ENCODE peak calls at places on chromosomes 6 and 20, in six cellular contexts. One of them, this sample, is unnamed.

GRCh38 chr20:10761232-10761631 is 87.4 kb upstream of the JAG1 start:
- DNase-seq in K562: no peak
- DNase-seq in GM12878: no peak
- DNase-seq in SK-N-SH: no peak
- DNase-seq in H1: no peak
- DNase-seq in HepG2: peak; percentile 41
- DNase-seq in this sample: no peak

GRCh38 chr6:169622618-169623017 is 79.2 kb downstream of the WDR27 start:
- DNase-seq in K562: no peak
- DNase-seq in GM12878: no peak
- DNase-seq in SK-N-SH: no peak
- DNase-seq in H1: no peak
- DNase-seq in HepG2: no peak
- DNase-seq in this sample: peak; percentile 71

GRCh38 chr20:18663932-18664331 is 76.1 kb downstream of the DTD1 start:
- DNase-seq in K562: no peak
- DNase-seq in GM12878: no peak
- DNase-seq in SK-N-SH: no peak
- DNase-seq in H1: no peak
- DNase-seq in HepG2: no peak
- DNase-seq in this sample: no peak

GRCh38 chr6:16514249-16514648 is 247.0 kb downstream of the ATXN1 start:
- DNase-seq in K562: peak; percentile 26
- DNase-seq in GM12878: no peak
- DNase-seq in SK-N-SH: peak; percentile 33
- DNase-seq in H1: no peak
- DNase-seq in HepG2: peak; percentile 28
- DNase-seq in this sample: no peak

GRCh38 chr20:45963059-45964011 is 8.7 kb downstream of the ZNF335 start:
- DNase-seq in K562: peak; percentile 64
- DNase-seq in GM12878: no peak
- DNase-seq in SK-N-SH: peak; percentile 56
- DNase-seq in H1: no peak
- DNase-seq in HepG2: peak; percentile 82
- DNase-seq in this sample: no peak

GRCh38 chr6:71321344-71321743 is 32.7 kb downstream of the OGFRL1 start:
- DNase-seq in K562: no peak
- DNase-seq in GM12878: no peak
- DNase-seq in SK-N-SH: no peak
- DNase-seq in H1: no peak
- DNase-seq in HepG2: no peak
- DNase-seq in this sample: no peak

GRCh38 chr20:57991211-57991841 is 237.1 kb downstream of the ANKRD60 start:
- DNase-seq in K562: no peak
- DNase-seq in GM12878: no peak
- DNase-seq in SK-N-SH: peak; percentile 57
- DNase-seq in H1: no peak
- DNase-seq in HepG2: no peak
- DNase-seq in this sample: no peak

GRCh38 chr6:40912158-40912946 is 126.7 kb downstream of the UNC5CL start:
- DNase-seq in K562: peak; percentile 71
- DNase-seq in GM12878: peak; percentile 19
- DNase-seq in SK-N-SH: peak; percentile 81
- DNase-seq in H1: no peak
- DNase-seq in HepG2: peak; percentile 75
- DNase-seq in this sample: peak; percentile 27

GRCh38 chr6:88480822-88481221 is 314.7 kb upstream of the CNR1 start:
- DNase-seq in K562: no peak
- DNase-seq in GM12878: no peak
- DNase-seq in SK-N-SH: no peak
- DNase-seq in H1: no peak
- DNase-seq in HepG2: no peak
- DNase-seq in this sample: no peak

GRCh38 chr6:170206931-170207431 is 83.9 kb downstream of the DLL1 start:
- DNase-seq in K562: no peak
- DNase-seq in GM12878: no peak
- DNase-seq in SK-N-SH: peak; percentile 53
- DNase-seq in H1: peak; percentile 34
- DNase-seq in HepG2: no peak
- DNase-seq in this sample: no peak

GRCh38 chr6:63236398-63236817 is 25.1 kb downstream of the FKBP1C start:
- DNase-seq in K562: no peak
- DNase-seq in GM12878: peak; percentile 2
- DNase-seq in SK-N-SH: no peak
- DNase-seq in H1: no peak
- DNase-seq in HepG2: no peak
- DNase-seq in this sample: no peak

GRCh38 chr6:168097221-168097620 is 18.2 kb upstream of the FRMD1 start:
- DNase-seq in K562: no peak
- DNase-seq in GM12878: no peak
- DNase-seq in SK-N-SH: no peak
- DNase-seq in H1: no peak
- DNase-seq in HepG2: no peak
- DNase-seq in this sample: no peak

GRCh38 chr6:24394777-24395437 is 7.8 kb upstream of the MRS2 start:
- DNase-seq in K562: no peak
- DNase-seq in GM12878: no peak
- DNase-seq in SK-N-SH: no peak
- DNase-seq in H1: no peak
- DNase-seq in HepG2: no peak
- DNase-seq in this sample: peak; percentile 27

GRCh38 chr20:50278684-50279531 is 88.3 kb downstream of the CEBPB start:
- DNase-seq in K562: peak; percentile 86
- DNase-seq in GM12878: no peak
- DNase-seq in SK-N-SH: no peak
- DNase-seq in H1: no peak
- DNase-seq in HepG2: peak; percentile 87
- DNase-seq in this sample: no peak

GRCh38 chr6:130933712-130934200 is 106.5 kb downstream of the SMLR1 start:
- DNase-seq in K562: no peak
- DNase-seq in GM12878: no peak
- DNase-seq in SK-N-SH: no peak
- DNase-seq in H1: no peak
- DNase-seq in HepG2: peak; percentile 98
- DNase-seq in this sample: no peak

GRCh38 chr6:73031094-73031782 is 194.1 kb downstream of the KHDC1L start:
- DNase-seq in K562: no peak
- DNase-seq in GM12878: no peak
- DNase-seq in SK-N-SH: no peak
- DNase-seq in H1: no peak
- DNase-seq in HepG2: no peak
- DNase-seq in this sample: no peak

GRCh38 chr6:73036689-73037088 is 188.6 kb downstream of the KHDC1L start:
- DNase-seq in K562: no peak
- DNase-seq in GM12878: no peak
- DNase-seq in SK-N-SH: no peak
- DNase-seq in H1: no peak
- DNase-seq in HepG2: no peak
- DNase-seq in this sample: no peak

GRCh38 chr6:73030257-73030656 is 195.0 kb downstream of the KHDC1L start:
- DNase-seq in K562: no peak
- DNase-seq in GM12878: peak; percentile 2
- DNase-seq in SK-N-SH: no peak
- DNase-seq in H1: no peak
- DNase-seq in HepG2: no peak
- DNase-seq in this sample: no peak

GRCh38 chr6:73028893-73029450 is 196.3 kb downstream of the KHDC1L start:
- DNase-seq in K562: no peak
- DNase-seq in GM12878: no peak
- DNase-seq in SK-N-SH: no peak
- DNase-seq in H1: no peak
- DNase-seq in HepG2: no peak
- DNase-seq in this sample: no peak

GRCh38 chr6:73032586-73032985 is 192.7 kb downstream of the KHDC1L start:
- DNase-seq in K562: no peak
- DNase-seq in GM12878: no peak
- DNase-seq in SK-N-SH: no peak
- DNase-seq in H1: no peak
- DNase-seq in HepG2: no peak
- DNase-seq in this sample: no peak
- TF ChIP-seq GABPA in K562: no peak
- TF ChIP-seq GABPA in GM12878: no peak
- TF ChIP-seq GABPA in SK-N-SH: no peak
- TF ChIP-seq GABPA in H1: no peak
- TF ChIP-seq GABPA in HepG2: no peak
- TF ChIP-seq GABPA in this sample: no peak

DNA sequence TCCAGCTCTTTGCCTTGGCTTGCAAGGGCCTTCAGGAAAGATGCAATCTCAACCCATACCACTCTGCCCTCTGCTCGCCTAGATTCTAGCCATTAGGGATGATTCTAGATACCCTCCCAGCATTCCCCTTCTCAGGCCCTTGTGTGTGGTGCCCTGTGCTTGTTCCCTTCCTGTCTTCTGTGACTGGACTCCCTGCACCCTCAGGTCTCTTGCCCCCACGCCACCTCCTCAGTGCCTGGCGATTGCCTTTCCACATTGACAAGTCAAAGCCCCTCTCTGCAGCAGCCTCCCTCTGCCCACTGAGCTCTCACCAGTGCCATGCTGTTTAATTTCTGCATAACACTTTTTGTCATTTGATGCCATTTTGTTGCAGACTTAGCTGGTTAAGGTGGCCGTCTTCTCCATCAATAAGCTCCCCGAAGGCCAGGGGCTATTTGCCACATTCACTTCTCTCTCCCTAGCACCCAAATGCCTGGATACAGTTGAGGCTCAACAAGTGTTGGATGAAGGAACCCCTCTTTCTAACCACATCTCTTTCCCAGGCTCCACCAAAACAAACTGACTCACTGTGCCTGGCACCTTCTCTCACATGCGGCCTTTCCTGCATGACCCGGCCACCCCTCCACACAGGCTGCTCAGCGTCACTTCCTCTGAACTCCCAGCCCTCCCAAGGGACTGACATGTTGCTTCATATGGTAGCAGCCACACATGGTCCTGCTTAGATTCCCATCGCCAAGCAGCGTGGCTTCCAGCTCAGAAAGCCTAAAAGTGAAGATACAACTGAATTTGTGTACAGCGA is 4.6 kb upstream of the TXNDC5 start:
- DNase-seq in K562: no peak
- DNase-seq in GM12878: no peak
- DNase-seq in SK-N-SH: no peak
- DNase-seq in H1: no peak
- DNase-seq in HepG2: no peak
- DNase-seq in this sample: peak; percentile 74
- TF ChIP-seq GABPA in K562: peak; percentile 66
- TF ChIP-seq GABPA in GM12878: no peak
- TF ChIP-seq GABPA in SK-N-SH: no peak
- TF ChIP-seq GABPA in H1: no peak
- TF ChIP-seq GABPA in HepG2: no peak
- TF ChIP-seq GABPA in this sample: no peak

DNA sequence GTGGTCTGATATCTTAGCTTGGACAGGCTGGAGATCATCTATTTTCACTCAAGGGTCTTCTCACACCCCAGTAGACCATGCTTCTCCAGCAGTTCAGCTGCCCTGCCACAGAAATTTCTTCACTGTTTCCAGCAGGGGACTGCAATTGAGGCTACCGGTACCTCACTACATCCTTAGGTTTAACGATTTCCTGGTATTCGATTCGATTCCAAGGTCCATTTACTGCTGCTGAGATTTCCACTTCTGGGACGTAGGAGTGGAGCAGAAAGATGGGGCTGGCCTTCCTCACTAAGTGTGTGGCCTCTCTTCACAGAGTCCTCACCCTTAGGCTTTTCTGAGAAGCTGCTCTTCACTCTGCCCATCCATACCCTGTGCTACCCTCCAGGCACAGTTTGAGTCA is 6.2 kb downstream of the VPS16 start:
- DNase-seq in K562: no peak
- DNase-seq in GM12878: no peak
- DNase-seq in SK-N-SH: no peak
- DNase-seq in H1: no peak
- DNase-seq in HepG2: no peak
- DNase-seq in this sample: no peak
- TF ChIP-seq GABPA in K562: no peak
- TF ChIP-seq GABPA in GM12878: no peak
- TF ChIP-seq GABPA in SK-N-SH: no peak
- TF ChIP-seq GABPA in H1: no peak
- TF ChIP-seq GABPA in HepG2: no peak
- TF ChIP-seq GABPA in this sample: no peak

DNA sequence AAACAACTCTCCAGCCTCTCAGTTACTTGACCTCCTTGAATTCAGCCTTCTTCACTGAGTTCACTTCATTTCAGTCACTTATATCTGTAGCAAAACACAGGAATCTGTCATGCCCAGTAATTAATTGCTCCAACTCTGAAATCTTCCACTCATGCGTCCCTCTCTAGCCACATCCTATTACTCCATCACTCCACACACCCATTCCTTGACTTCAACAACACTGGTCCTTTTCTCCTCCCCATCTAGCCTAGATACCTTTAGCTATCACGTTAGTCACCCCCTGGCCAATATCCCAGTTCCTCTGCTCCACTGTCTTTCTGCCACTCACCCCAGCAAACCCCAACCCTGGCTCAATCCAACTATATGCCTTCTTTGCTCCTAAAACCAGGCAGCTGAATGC is 7.7 kb downstream of the ZHX3 start:
- DNase-seq in K562: no peak
- DNase-seq in GM12878: no peak
- DNase-seq in SK-N-SH: no peak
- DNase-seq in H1: no peak
- DNase-seq in HepG2: no peak
- DNase-seq in this sample: no peak
- TF ChIP-seq GABPA in K562: no peak
- TF ChIP-seq GABPA in GM12878: no peak
- TF ChIP-seq GABPA in SK-N-SH: no peak
- TF ChIP-seq GABPA in H1: no peak
- TF ChIP-seq GABPA in HepG2: no peak
- TF ChIP-seq GABPA in this sample: no peak

DNA sequence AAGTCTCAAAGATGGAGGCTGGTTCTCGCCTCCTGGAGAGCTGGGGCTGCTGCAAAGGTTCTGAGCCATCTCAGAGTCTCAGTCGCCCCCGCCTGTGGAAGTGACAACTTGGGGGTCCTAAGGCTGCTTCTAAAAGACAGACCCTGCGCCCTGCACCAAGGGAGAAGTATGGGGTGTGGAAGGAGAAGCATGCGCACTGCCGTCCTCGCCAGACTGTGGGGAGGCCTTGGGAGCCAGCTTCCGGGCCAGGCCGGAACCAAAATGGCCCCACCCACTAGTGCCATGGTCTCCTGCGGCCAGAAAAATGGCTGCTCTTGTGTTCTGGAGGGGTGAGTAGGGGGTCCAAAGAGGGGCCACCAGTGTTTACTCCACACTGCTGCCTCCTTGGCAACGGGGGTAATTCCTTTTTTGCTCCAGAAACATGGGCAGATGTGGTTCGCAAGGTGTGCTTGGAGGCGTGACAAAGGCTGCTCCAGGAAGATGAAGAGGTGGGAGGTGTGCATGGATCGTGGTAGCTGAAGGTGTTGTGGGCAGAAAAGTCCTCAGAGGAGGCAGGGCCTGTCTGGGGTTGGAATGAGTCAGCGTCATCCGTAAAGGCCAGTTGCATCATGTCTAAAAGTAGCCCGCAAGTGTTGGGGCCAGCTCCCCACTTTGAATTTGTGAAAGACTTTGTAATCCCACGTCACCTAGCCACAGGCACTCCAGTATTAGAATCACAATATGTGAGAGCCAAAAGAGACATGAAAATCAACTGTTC is 329.8 kb upstream of the SOX4 start:
- DNase-seq in K562: peak; percentile 71
- DNase-seq in GM12878: peak; percentile 63
- DNase-seq in SK-N-SH: no peak
- DNase-seq in H1: no peak
- DNase-seq in HepG2: no peak
- DNase-seq in this sample: peak; percentile 79
- TF ChIP-seq GABPA in K562: peak; percentile 52
- TF ChIP-seq GABPA in GM12878: no peak
- TF ChIP-seq GABPA in SK-N-SH: no peak
- TF ChIP-seq GABPA in H1: no peak
- TF ChIP-seq GABPA in HepG2: no peak
- TF ChIP-seq GABPA in this sample: no peak

This sample was measured in HL-60.